ENCODE peak calls at places on chromosomes 5 and 9, in five cellular contexts. W is HepG2, Q is H9, F is small intestine, N is OCI-LY7. M is an unnamed sample.

GRCh38 chr5:159886312-159886711 is 30.0 kb upstream of the ADRA1B start:
- DNase-seq in W (no peak), Q (no peak), F (no peak), N (no peak), M (no peak)

GRCh38 chr5:54630738-54631369 is 113.3 kb downstream of the SNX18 start:
- DNase-seq in W (no peak), Q (no peak), F (no peak), N (no peak), M (no peak)

GRCh38 chr9:107175826-107176500 is 107.1 kb upstream of the RAD23B start:
- DNase-seq in W (no peak), Q (no peak), F (no peak), N (no peak), M (no peak)

GRCh38 chr5:75639912-75640311 is 28.7 kb downstream of the ANKDD1B start:
- DNase-seq in W (no peak), Q (no peak), F (no peak), N (no peak), M (no peak)

GRCh38 chr5:66232701-66233100 is 88.6 kb downstream of the SREK1 start:
- DNase-seq in W (no peak), Q (peak; percentile 61), F (no peak), N (no peak), M (no peak)

GRCh38 chr9:134391319-134392231 is 65.3 kb downstream of the RXRA start:
- DNase-seq in W (no peak), Q (no peak), F (no peak), N (no peak), M (no peak)

GRCh38 chr5:65137631-65138030 is 344.1 kb downstream of the ADAMTS6 start:
- DNase-seq in W (no peak), Q (no peak), F (no peak), N (no peak), M (no peak)

GRCh38 chr5:69491838-69492390 is 676 bp upstream of the OCLN start:
- DNase-seq in W (no peak), Q (no peak), F (no peak), N (no peak), M (no peak)

GRCh38 chr5:143400541-143401252 is 2.8 kb downstream of the NR3C1 start:
- DNase-seq in W (no peak), Q (no peak), F (no peak), N (peak; percentile 39), M (no peak)

GRCh38 chr9:88593537-88594185 is 58.7 kb downstream of the NXNL2 start:
- DNase-seq in W (peak; percentile 46), Q (no peak), F (peak; percentile 60), N (peak; percentile 71), M (peak; percentile 37)

GRCh38 chr9:78236511-78236950 is 656 bp downstream of the CEP78 start:
- DNase-seq in W (peak; percentile 17), Q (no peak), F (peak; percentile 18), N (peak; percentile 32), M (no peak)

GRCh38 chr9:120386390-120387131 is 193.4 kb downstream of the CDK5RAP2 start:
- DNase-seq in W (peak; percentile 89), Q (no peak), F (peak; percentile 45), N (no peak), M (peak; percentile 26)

GRCh38 chr9:21615018-21615417 is 132.9 kb upstream of the IFNE start:
- DNase-seq in W (no peak), Q (no peak), F (no peak), N (no peak), M (no peak)

GRCh38 chr5:153827407-153827806 is 211.3 kb downstream of the FAM114A2 start:
- DNase-seq in W (no peak), Q (peak; percentile 43), F (no peak), N (peak; percentile 39), M (no peak)

GRCh38 chr9:7374966-7375650 is 424.5 kb downstream of the DMAC1 start:
- DNase-seq in W (no peak), Q (no peak), F (no peak), N (no peak), M (no peak)

GRCh38 chr5:73818357-73818756 is 192.4 kb downstream of the ARHGEF28 start:
- DNase-seq in W (no peak), Q (no peak), F (no peak), N (no peak), M (no peak)

DNA sequence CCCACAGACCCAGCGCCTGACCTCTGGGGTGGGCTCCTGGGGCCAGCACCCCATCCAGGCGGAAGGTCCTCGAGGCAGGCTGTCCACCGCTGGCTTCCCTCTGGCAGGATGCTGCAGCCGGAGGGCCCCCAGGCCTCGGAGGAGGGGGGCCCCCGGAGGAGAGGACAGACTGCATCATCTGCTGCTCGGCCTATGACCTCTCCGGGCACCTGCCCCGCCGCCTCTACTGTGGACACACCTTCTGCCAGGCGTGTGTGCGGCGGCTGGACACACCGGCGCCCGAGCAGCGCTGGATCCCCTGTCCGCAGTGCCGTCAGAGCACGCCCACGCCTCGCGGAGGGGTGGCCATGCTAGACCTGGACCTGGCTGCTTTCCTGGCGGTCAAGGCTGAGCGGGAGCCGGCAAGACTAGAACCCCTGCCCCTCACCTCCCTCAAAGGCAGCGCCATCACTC is 1.2 kb downstream of the RNF224 start:
- DNase-seq in W (no peak), Q (no peak), F (no peak), N (no peak), M (no peak)
- H3K4me1 ChIP-seq in W (peaks cover 77% of the 10 kb centered on the region), Q (no peaks in the 10 kb centered on the region), F (no peaks in the 10 kb centered on the region), N (peaks cover 11% of the 10 kb centered on the region), M (no peaks in the 10 kb centered on the region)

DNA sequence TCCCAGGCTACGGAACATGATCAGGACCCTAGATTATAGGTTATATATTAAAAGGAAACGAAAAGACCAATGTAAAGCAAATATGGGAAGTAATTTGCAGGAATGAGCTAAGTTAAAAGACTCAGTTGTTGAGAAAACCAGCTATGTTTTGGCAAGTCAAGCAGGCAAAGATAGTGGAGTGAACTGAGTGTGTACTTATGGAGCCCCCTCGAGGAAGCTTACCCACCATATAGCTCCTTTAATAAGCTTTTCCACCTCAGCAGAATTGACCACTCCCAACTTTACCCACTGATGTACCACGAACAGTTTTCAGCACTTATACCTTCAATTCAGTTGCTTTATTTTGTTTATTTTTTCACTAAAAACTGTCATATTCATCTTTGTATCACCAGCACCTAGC is 57.3 kb upstream of the PJA2 start:
- DNase-seq in W (no peak), Q (no peak), F (no peak), N (no peak), M (no peak)
- H3K4me1 ChIP-seq in W (peaks cover 7% of the 10 kb centered on the region), Q (no peaks in the 10 kb centered on the region), F (no peaks in the 10 kb centered on the region), N (peaks cover 5% of the 10 kb centered on the region), M (no peaks in the 10 kb centered on the region)

GRCh38 chr5:139392324-139392677 is 2.6 kb upstream of the MZB1 start:
- DNase-seq in W (no peak), Q (no peak), F (no peak), N (no peak), M (no peak)
- H3K4me1 ChIP-seq in W (peaks cover 49% of the 10 kb centered on the region), Q (peaks cover 7% of the 10 kb centered on the region), F (peaks cover 3% of the 10 kb centered on the region), N (peaks cover 67% of the 10 kb centered on the region), M (peaks cover 9% of the 10 kb centered on the region)

GRCh38 chr5:124865603-124866354 is 119.3 kb upstream of the ZNF608 start:
- DNase-seq in W (no peak), Q (no peak), F (no peak), N (no peak), M (no peak)
- H3K4me1 ChIP-seq in W (peaks cover 8% of the 10 kb centered on the region), Q (no peaks in the 10 kb centered on the region), F (peaks cover 2% of the 10 kb centered on the region), N (no peaks in the 10 kb centered on the region), M (no peaks in the 10 kb centered on the region)

GRCh38 chr5:3118321-3118720 is 366.8 kb upstream of the IRX2 start:
- DNase-seq in W (no peak), Q (peak; percentile 47), F (no peak), N (no peak), M (no peak)

GRCh38 chr5:3119435-3119834 is 368.0 kb upstream of the IRX2 start:
- DNase-seq in W (no peak), Q (no peak), F (no peak), N (no peak), M (no peak)

GRCh38 chr5:3122216-3122615 is 370.7 kb upstream of the IRX2 start:
- DNase-seq in W (no peak), Q (no peak), F (peak; percentile 71), N (no peak), M (no peak)

GRCh38 chr5:3121813-3122212 is 370.3 kb upstream of the IRX2 start:
- DNase-seq in W (no peak), Q (no peak), F (no peak), N (no peak), M (no peak)

DNA sequence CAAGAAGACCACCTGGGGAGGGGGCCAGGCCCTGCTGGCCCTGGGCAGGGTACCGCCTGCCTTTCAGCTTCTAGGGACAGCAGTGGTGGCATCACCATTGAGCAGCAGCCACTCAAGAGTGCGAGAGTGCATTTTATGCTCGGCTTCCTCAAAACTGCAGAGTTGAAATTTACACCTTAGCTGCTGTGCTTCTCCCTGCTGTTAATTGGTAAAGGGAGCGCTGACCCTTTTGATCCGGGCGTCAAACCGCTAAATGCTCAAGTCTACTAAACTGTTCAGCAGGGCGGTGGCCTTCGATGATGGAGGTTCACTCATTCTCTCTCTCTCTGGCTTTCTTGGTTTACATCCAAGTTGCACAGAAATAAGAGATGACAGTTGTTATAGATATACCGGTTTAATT is 368.5 kb upstream of the IRX2 start:
- DNase-seq in W (no peak), Q (no peak), F (no peak), N (no peak), M (no peak)
- H3K4me1 ChIP-seq in W (no peaks in the 10 kb centered on the region), Q (peaks cover 19% of the 10 kb centered on the region), F (no peaks in the 10 kb centered on the region), N (no peaks in the 10 kb centered on the region), M (no peaks in the 10 kb centered on the region)

GRCh38 chr9:92299116-92299515 is 5.6 kb upstream of the IARS1 start:
- DNase-seq in W (no peak), Q (no peak), F (no peak), N (peak; percentile 84), M (no peak)

GRCh38 chr9:92298036-92298435 is 4.5 kb upstream of the IARS1 start:
- DNase-seq in W (no peak), Q (no peak), F (no peak), N (no peak), M (no peak)

GRCh38 chr9:92295827-92296258 is 2.3 kb upstream of the IARS1 start:
- DNase-seq in W (no peak), Q (no peak), F (no peak), N (peak; percentile 74), M (no peak)

GRCh38 chr9:92295240-92295790 is 1.8 kb upstream of the IARS1 start:
- DNase-seq in W (no peak), Q (no peak), F (no peak), N (no peak), M (no peak)

GRCh38 chr9:92300935-92301334 is 7.4 kb upstream of the IARS1 start:
- DNase-seq in W (no peak), Q (no peak), F (no peak), N (no peak), M (no peak)
- H3K4me1 ChIP-seq in W (no peaks in the 10 kb centered on the region), Q (no peaks in the 10 kb centered on the region), F (no peaks in the 10 kb centered on the region), N (peaks cover 41% of the 10 kb centered on the region), M (no peaks in the 10 kb centered on the region)

M was measured in ovary.